ENCODE peak calls at places on chromosomes 16 and 17, in four cellular contexts. One of them, this sample, is unnamed.
A peak's percentile ranks its signal among the peaks of the same experiment; 100 is the strongest.

GRCh38 chr17:1222321-1222720 is 42.5 kb upstream of the ABR start:
- DNase-seq in H1: no peak
- DNase-seq in K562: no peak
- DNase-seq in GM23338: no peak
- DNase-seq in this sample: no peak

GRCh38 chr17:7476474-7476873 is 3.0 kb downstream of the ZBTB4 start:
- DNase-seq in K562: peak; percentile 20
- DNase-seq in GM23338: no peak
- DNase-seq in H1: no peak
- DNase-seq in this sample: no peak

GRCh38 chr17:46958192-46958591 is 20.9 kb downstream of the RPRML start:
- DNase-seq in H1: no peak
- DNase-seq in GM23338: no peak
- DNase-seq in K562: no peak
- DNase-seq in this sample: no peak

GRCh38 chr17:37182786-37183185 is 193.0 kb upstream of the C17orf78 start:
- DNase-seq in H1: no peak
- DNase-seq in GM23338: no peak
- DNase-seq in K562: no peak
- DNase-seq in this sample: no peak

GRCh38 chr16:57500578-57501111 is 14.4 kb upstream of the DOK4 start:
- DNase-seq in H1: no peak
- DNase-seq in GM23338: no peak
- DNase-seq in K562: peak; percentile 45
- DNase-seq in this sample: no peak

GRCh38 chr17:67506966-67507365 is 129.9 kb downstream of the PITPNC1 start:
- DNase-seq in H1: no peak
- DNase-seq in K562: no peak
- DNase-seq in GM23338: no peak
- DNase-seq in this sample: no peak

GRCh38 chr16:318628-319027 is 33.9 kb downstream of the AXIN1 start:
- DNase-seq in GM23338: peak; percentile 90
- DNase-seq in H1: peak; percentile 79
- DNase-seq in K562: peak; percentile 43
- DNase-seq in this sample: peak; percentile 82

GRCh38 chr16:79411357-79411756 is 189.2 kb downstream of the MAF start:
- DNase-seq in H1: no peak
- DNase-seq in K562: no peak
- DNase-seq in GM23338: no peak
- DNase-seq in this sample: no peak

GRCh38 chr17:61393550-61393903 is 6.1 kb upstream of the TBX2 start:
- DNase-seq in GM23338: no peak
- DNase-seq in K562: no peak
- DNase-seq in H1: no peak
- DNase-seq in this sample: peak; percentile 48

GRCh38 chr17:78819402-78819801 is 21.2 kb downstream of the USP36 start:
- DNase-seq in GM23338: no peak
- DNase-seq in K562: no peak
- DNase-seq in H1: no peak
- DNase-seq in this sample: no peak

GRCh38 chr17:42617956-42618431 is 8.5 kb downstream of the TUBG1 start:
- DNase-seq in K562: peak; percentile 68
- DNase-seq in H1: peak; percentile 49
- DNase-seq in GM23338: no peak
- DNase-seq in this sample: no peak
- TF ChIP-seq CREB1 in K562: no peak
- TF ChIP-seq CREB1 in H1: no peak
- TF ChIP-seq CREB1 in GM23338: no peak
- TF ChIP-seq CREB1 in this sample: no peak

DNA sequence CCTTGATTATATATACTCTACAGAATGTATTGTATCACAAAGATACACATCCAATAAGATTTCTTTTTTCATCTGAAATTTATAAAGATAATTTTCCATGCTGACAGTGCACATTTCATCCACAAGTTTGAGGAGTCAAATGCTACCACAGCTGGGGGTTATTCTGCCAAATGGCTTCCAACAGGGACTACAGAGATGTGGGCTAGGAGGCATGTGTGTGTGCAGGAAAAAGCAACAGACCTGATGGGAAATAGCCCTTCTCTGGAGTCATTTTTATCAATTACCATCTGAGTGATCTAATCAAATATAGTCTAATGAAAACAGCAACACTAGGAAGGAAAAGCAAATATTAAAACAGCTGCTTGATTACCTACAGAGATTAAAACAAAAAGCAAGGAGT is 290.5 kb downstream of the CEP112 start:
- DNase-seq in H1: no peak
- DNase-seq in K562: no peak
- DNase-seq in GM23338: no peak
- DNase-seq in this sample: no peak
- TF ChIP-seq CREB1 in H1: no peak
- TF ChIP-seq CREB1 in K562: no peak
- TF ChIP-seq CREB1 in GM23338: no peak
- TF ChIP-seq CREB1 in this sample: no peak

DNA sequence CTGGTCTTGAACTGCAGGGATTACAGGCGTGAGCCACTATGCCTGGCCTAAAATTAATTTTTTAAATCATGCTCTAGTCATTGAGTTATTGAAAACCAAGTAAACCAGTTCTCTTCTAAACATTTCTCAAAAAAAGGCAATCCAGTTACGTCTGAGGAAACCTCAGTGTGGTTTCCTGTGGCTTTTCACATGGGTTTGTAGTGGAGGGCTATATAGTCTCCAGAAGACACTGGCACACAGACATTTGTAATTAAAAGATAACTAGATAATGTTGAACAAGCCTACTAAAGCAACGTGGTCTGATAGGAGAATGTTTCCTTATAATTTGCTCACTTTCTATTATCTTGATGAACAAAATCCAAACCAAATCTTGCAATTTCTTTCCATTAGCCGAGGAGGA is 5.2 kb upstream of the TOB1 start:
- DNase-seq in GM23338: no peak
- DNase-seq in K562: no peak
- DNase-seq in H1: no peak
- DNase-seq in this sample: no peak
- TF ChIP-seq CREB1 in GM23338: no peak
- TF ChIP-seq CREB1 in K562: no peak
- TF ChIP-seq CREB1 in H1: no peak
- TF ChIP-seq CREB1 in this sample: no peak

GRCh38 chr16:48317614-48318013 is 67.6 kb downstream of the SIAH1 start:
- DNase-seq in GM23338: no peak
- DNase-seq in H1: no peak
- DNase-seq in K562: peak; percentile 12
- DNase-seq in this sample: no peak
- TF ChIP-seq CREB1 in GM23338: no peak
- TF ChIP-seq CREB1 in H1: no peak
- TF ChIP-seq CREB1 in K562: no peak
- TF ChIP-seq CREB1 in this sample: no peak

DNA sequence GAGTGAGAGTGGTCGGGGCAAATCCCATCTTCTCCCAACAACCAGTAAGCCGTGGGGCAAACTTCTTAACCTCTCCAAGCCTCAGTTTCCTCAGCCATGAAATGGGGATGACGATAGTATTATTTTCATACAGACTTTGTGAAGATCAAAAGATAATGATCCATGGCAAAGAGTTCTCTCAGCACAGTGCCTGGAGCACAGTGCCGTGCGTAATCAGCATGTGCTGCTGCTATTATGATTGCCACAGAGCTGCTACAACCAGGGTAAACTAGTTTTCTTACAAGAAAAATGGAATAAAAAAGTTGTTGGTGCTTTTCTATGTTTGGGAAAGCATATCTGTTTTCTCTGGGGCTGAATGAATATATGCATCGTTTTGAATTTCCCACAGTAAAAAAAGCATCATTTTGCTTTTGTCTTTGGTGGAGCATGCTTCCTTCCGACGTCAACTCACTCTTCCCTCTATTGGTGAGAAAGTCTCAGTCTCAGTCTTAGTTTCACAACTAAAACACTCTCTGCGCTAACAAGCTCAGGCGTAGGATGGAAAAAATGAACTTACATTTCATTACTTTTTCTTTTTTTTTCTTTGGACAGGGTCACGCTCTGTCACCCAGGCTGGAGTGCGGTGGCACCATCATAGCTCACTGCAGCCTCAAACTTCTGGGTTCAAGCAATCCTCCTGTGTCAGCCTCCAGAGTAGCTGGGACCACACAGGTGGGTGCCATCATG is 37.2 kb downstream of the CDK5R1 start:
- DNase-seq in H1: no peak
- DNase-seq in GM23338: no peak
- DNase-seq in K562: no peak
- DNase-seq in this sample: no peak
- TF ChIP-seq CREB1 in H1: no peak
- TF ChIP-seq CREB1 in GM23338: no peak
- TF ChIP-seq CREB1 in K562: no peak
- TF ChIP-seq CREB1 in this sample: no peak

GRCh38 chr16:85569039-85569614 is 44.0 kb upstream of the GSE1 start:
- DNase-seq in GM23338: no peak
- DNase-seq in H1: no peak
- DNase-seq in K562: no peak
- DNase-seq in this sample: no peak

GRCh38 chr16:85569615-85570212 is 43.4 kb upstream of the GSE1 start:
- DNase-seq in GM23338: peak; percentile 66
- DNase-seq in K562: peak; percentile 89
- DNase-seq in H1: no peak
- DNase-seq in this sample: no peak

GRCh38 chr16:85570213-85570734 is 42.8 kb upstream of the GSE1 start:
- DNase-seq in GM23338: no peak
- DNase-seq in H1: no peak
- DNase-seq in K562: no peak
- DNase-seq in this sample: no peak

GRCh38 chr16:85567101-85567866 is 45.8 kb upstream of the GSE1 start:
- DNase-seq in GM23338: peak; percentile 56
- DNase-seq in H1: peak; percentile 56
- DNase-seq in K562: peak; percentile 80
- DNase-seq in this sample: no peak

DNA sequence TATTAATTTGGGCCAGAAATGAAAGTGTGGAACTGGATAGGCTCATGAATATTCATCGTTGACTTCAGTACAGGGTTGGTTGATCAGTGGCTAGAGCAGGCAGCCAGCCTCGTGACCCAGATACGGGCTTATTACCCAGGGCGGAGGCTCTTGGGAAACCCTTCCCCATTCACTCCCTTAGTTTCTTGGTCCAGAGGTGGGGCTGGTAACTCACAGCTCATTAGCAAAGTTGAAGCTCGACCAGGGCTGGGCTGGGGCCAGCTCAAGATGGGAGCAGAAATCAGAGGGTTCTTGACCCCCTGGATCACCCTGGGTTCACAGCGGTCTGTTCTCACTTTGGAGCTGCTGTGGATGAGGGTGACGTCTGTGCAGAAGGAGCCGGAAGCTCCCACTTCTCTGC is 44.6 kb upstream of the GSE1 start:
- DNase-seq in GM23338: no peak
- DNase-seq in H1: no peak
- DNase-seq in K562: peak; percentile 74
- DNase-seq in this sample: no peak
- TF ChIP-seq CREB1 in GM23338: no peak
- TF ChIP-seq CREB1 in H1: no peak
- TF ChIP-seq CREB1 in K562: peak; percentile 39
- TF ChIP-seq CREB1 in this sample: no peak

DNA sequence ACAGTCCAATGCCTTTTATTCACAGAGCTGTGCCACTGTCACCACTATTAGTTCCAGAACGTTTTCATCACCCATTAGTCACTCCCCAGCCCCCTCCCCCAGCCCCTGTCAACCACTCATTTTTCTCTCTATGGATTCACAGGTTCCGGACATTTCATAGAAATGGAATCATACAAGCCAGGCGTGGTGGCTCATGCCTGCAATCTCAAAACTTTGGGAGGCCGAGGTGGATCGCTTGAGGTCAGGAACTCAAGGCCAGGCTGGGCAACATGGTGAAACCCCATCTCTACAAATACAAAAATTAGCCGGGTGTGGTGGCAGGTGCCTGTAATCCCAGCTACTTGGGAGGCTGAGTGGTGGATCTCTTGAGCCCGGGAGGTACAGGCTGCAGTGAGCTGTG is 759 bp upstream of the PAM16 start:
- DNase-seq in GM23338: no peak
- DNase-seq in H1: no peak
- DNase-seq in K562: no peak
- DNase-seq in this sample: no peak
- TF ChIP-seq CREB1 in GM23338: no peak
- TF ChIP-seq CREB1 in H1: no peak
- TF ChIP-seq CREB1 in K562: no peak
- TF ChIP-seq CREB1 in this sample: no peak

DNA sequence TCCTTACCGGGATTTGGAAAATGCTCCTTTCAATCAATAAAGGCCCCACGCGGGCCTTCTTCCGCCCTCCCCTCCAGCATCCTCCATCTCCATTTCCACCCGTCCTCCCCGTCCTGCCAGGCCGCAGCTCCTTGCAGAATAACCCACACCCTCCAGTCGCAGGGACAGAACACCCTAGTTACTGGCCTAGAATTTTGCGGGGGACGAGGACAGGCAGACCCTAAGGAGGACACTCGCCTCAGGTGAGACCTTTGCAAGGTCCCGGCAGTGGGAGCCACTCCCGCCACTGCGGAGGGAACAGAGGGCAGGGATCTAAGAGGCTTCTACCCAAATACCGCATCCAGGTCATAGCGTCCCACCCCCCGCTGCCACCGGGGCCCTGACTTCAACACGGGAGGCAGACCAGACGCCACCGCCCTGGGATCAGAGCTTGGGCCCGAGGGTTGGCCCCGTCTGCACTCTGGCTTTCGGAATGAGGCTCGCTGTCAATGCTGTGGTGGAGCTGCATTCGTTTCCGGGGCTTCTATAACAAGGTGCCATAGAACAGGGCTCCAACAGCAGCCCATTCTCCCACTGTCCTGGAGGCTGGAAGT is 26.8 kb downstream of the SLC25A10 start:
- DNase-seq in H1: no peak
- DNase-seq in GM23338: no peak
- DNase-seq in K562: no peak
- DNase-seq in this sample: no peak
- TF ChIP-seq CREB1 in H1: no peak
- TF ChIP-seq CREB1 in GM23338: no peak
- TF ChIP-seq CREB1 in K562: no peak
- TF ChIP-seq CREB1 in this sample: no peak

GRCh38 chr16:52569701-52570100 is 22.8 kb upstream of the TOX3 start:
- DNase-seq in H1: no peak
- DNase-seq in K562: no peak
- DNase-seq in GM23338: no peak
- DNase-seq in this sample: no peak

GRCh38 chr16:52574105-52574437 is 27.1 kb upstream of the TOX3 start:
- DNase-seq in GM23338: no peak
- DNase-seq in K562: no peak
- DNase-seq in H1: no peak
- DNase-seq in this sample: no peak

GRCh38 chr16:52570495-52571091 is 23.6 kb upstream of the TOX3 start:
- DNase-seq in GM23338: no peak
- DNase-seq in K562: no peak
- DNase-seq in H1: no peak
- DNase-seq in this sample: no peak

GRCh38 chr16:52573365-52574104 is 26.6 kb upstream of the TOX3 start:
- DNase-seq in H1: no peak
- DNase-seq in GM23338: no peak
- DNase-seq in K562: no peak
- DNase-seq in this sample: no peak

DNA sequence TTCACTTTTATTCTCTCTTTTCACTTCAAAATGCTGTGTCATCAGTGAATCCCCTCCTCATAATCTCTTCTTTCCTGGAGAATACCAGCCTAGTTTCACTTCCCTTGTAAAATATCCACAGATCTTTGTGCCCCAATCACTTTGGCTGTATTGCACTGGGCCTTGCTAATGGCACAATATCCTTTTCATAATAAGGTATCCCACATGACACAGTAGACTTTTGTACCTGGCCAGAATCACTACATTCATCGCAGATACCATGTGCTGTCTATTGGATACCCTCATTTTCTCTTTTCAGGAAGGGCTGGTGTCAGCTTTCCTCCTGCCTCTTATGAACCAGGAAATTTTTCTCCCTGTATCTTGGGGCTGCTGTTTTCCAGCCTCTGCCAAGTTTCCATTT is 25.7 kb upstream of the TOX3 start:
- DNase-seq in H1: no peak
- DNase-seq in GM23338: no peak
- DNase-seq in K562: no peak
- DNase-seq in this sample: no peak
- TF ChIP-seq CREB1 in H1: no peak
- TF ChIP-seq CREB1 in GM23338: no peak
- TF ChIP-seq CREB1 in K562: no peak
- TF ChIP-seq CREB1 in this sample: no peak

This sample was measured in WTC11.